ENCODE peak calls at places on chromosomes 3 and 15, in six cellular contexts. P, K, S, Y, N and W are unnamed samples.

GRCh38 chr3:44065741-44066140 is 175.9 kb upstream of the TOPAZ1 start:
- DNase-seq in P (no peak), K (no peak), S (no peak), Y (no peak), N (no peak), W (no peak)

GRCh38 chr15:64865998-64866520 is 24.3 kb downstream of the PLEKHO2 start:
- DNase-seq in P (no peak), K (no peak), S (no peak), Y (no peak), N (peak), W (no peak)

GRCh38 chr15:60390931-60391501 is 6.8 kb downstream of the ANXA2 start:
- DNase-seq in P (no peak), K (peak), S (peak), Y (peak), N (peak), W (no peak)

GRCh38 chr3:123723527-123724168 is 138.8 kb upstream of the HACD2 start:
- DNase-seq in P (no peak), K (peak), S (no peak), Y (peak), N (peak), W (no peak)

GRCh38 chr3:187207624-187208023 is 10.3 kb downstream of the RTP1 start:
- DNase-seq in P (no peak), K (no peak), S (no peak), Y (no peak), N (no peak), W (no peak)

GRCh38 chr3:106249159-106249558 is 380.3 kb upstream of the CBLB start:
- DNase-seq in P (no peak), K (no peak), S (no peak), Y (no peak), N (peak), W (no peak)

GRCh38 chr3:120469440-120470415 is 18.9 kb upstream of the FSTL1 start:
- DNase-seq in P (no peak), K (peak), S (no peak), Y (no peak), N (peak), W (no peak)

GRCh38 chr15:62306851-62307504 is 141.9 kb upstream of the C2CD4B start:
- DNase-seq in P (peak), K (peak), S (peak), Y (peak), N (peak), W (no peak)

GRCh38 chr15:67096536-67097294 is 31.3 kb downstream of the SMAD3 start:
- DNase-seq in P (no peak), K (no peak), S (no peak), Y (no peak), N (no peak), W (no peak)

GRCh38 chr3:153927107-153927506 is 194.1 kb upstream of the ARHGEF26 start:
- DNase-seq in P (no peak), K (peak), S (no peak), Y (no peak), N (peak), W (no peak)

GRCh38 chr3:48155122-48155521 is 33.1 kb downstream of the CDC25A start:
- DNase-seq in P (no peak), K (peak), S (no peak), Y (no peak), N (peak), W (no peak)

GRCh38 chr3:1091276-1091675 is 1.5 kb upstream of the CNTN6 start:
- DNase-seq in P (no peak), K (no peak), S (no peak), Y (no peak), N (no peak), W (no peak)

GRCh38 chr3:148962513-148962912 is 28.8 kb upstream of the GYG1 start:
- DNase-seq in P (no peak), K (peak), S (no peak), Y (no peak), N (peak), W (no peak)

GRCh38 chr3:160225181-160226025 is at the start of gene C3orf80:
- DNase-seq in P (peak), K (peak), S (peak), Y (peak), N (peak), W (peak)

GRCh38 chr3:160226740-160227048 is 1.5 kb downstream of the C3orf80 start:
- DNase-seq in P (no peak), K (no peak), S (no peak), Y (no peak), N (no peak), W (no peak)

GRCh38 chr3:160226026-160226739 is 961 bp downstream of the C3orf80 start:
- DNase-seq in P (no peak), K (no peak), S (peak), Y (no peak), N (no peak), W (no peak)

GRCh38 chr3:160224256-160224655 is 966 bp upstream of the C3orf80 start:
- DNase-seq in P (no peak), K (no peak), S (no peak), Y (no peak), N (no peak), W (no peak)

GRCh38 chr3:160224811-160225180 is 426 bp upstream of the C3orf80 start:
- DNase-seq in P (no peak), K (no peak), S (no peak), Y (no peak), N (no peak), W (no peak)
- H3K4me3 ChIP-seq in P (peak), K (peak), S (no peak), Y (peak), N (peak), W (peak)

DNA sequence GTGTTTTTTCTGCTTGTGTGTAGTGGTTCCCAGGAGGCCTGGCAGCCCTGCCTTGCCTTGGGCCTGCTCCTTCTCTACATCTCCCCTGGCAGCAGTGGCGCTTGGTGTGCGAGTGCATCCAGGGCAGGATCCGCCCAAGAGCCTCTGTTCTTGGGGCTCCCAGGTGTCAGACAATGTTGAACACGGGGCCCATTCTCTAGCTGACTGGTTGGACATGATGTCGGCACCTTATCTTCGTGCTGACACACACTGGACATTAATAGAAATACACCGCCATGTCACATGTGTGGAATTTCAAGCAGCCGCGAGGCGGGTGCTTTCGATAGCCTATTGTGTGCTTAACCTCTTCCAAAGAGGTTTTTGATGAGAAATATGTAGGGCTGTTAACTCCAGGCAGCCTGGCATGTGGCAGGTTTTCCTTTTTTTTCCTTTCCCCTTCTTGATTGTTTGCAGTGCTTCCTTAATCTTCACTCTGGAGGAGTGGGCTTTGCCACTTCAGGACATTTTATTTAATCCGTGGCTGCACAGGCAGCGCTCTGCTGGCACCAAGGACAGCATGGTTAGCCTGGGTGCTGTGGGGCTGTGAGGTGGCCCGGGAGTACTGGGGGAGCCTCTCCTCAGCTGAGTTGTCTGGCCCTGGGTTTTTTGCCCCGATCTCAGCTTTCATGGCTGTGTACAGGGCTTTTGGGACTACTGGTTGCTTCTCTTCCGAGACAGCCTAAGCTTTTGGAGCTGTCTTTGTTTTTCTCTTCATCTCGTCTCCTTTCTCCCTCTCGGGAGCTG is 42.5 kb downstream of the CHCHD6 start:
- DNase-seq in P (peak), K (peak), S (no peak), Y (no peak), N (peak), W (no peak)
- TF ChIP-seq CTCF in P (peak), K (peak), S (no peak), Y (no peak), N (peak), W (no peak)

DNA sequence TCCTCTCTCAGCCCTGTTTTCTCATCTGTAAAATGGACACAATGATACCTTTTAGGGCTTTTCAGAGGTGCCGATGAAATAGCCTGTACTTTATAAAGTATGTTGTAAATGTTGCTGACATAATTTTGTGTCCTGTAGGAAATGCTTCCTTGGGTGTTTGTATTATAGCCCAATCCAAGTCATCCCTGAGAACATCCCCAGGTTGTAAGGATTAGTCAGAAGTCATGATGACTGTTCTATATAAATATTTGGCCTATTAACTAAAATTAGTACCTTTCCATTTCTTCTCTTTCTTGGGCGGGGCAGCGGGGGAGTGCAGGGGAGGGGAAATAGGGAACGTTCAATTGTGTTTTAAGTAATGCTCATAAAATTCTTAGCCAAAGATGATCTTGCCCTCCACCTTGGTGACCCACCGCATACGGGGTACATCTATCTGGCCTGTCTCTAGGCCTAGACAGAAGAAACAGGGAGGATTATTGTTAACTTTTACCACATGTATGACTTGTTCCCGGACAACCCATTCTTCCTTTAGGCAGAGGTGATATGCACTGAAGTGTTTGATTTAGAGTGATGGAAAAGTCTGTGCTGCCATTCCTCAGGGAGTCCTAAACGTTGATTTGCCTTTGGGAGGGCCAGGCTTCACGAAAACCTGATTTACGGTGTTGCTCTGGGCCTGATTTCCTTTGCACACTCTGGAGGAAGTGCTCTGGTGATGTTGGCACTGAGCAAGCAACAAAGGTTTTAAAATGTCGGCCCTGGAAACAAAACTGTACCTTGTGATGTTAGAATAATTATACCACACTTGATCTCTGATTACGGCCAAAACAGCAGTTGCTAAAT is 120.5 kb downstream of the VGLL4 start:
- DNase-seq in P (no peak), K (no peak), S (no peak), Y (peak), N (no peak), W (no peak)
- H3K4me3 ChIP-seq in P (no peak), K (no peak), S (no peak), Y (peak), N (no peak), W (no peak)

DNA sequence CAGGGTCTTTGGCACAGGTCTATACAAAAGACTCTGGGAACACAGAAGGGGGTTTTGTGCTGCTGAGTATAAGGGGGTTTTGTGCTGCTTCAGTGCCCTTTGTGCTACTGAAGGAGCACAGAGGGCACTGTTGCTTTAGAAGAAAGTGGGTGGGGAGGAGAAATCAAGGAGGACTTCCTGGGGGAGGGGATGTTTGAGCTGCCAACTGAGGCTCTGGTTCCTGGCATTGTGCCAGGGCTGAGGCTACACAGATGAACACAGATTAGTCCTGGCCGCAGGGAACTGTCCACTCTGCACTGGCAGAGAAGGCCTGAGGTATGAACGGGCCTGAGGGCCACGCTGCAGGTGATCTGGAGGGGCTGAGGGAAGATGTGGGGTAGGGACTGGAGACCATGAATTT is 32.2 kb upstream of the SEC13 start:
- DNase-seq in P (no peak), K (no peak), S (no peak), Y (no peak), N (no peak), W (no peak)
- TF ChIP-seq CTCF in P (no peak), K (no peak), S (no peak), Y (no peak), N (no peak), W (no peak)

DNA sequence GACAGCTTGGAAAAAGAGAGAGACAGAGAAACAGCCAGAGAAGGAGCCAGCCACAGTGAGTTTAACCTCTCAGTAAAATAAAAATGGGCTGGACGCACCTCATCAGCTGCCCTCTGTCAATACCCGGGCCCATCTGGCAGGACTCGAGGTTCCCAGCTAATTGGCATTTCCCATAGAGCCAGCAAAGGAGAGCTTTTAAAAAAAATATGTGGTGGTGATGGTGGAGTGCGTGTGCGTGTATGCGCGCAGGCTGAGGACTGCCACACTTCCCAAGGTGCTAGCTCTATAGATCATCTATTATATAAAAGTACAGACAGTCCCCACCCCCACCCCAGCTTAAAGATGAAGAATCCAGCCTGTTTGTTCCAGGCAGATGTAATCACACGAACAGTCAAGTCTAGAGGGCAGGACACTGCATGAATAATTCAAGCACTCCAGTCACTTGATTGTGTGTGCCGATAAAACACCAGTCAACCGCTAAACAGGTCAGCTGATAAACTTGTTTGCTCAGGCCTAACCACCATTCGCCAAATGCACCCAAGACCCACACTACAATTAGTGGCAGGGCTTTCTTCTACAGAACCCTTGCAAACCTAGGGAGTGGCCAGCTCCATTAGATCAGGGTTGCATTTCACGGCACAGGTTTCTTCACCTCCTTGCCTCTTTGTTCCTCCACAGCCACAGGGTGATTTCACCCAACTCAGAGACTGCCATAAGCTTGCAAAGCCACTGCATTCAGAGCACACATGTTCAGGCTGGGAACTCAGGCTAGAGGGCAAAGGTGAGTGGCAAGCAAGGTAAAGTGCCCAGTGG is 5.9 kb downstream of the TLE3 start:
- DNase-seq in P (no peak), K (no peak), S (peak), Y (no peak), N (peak), W (peak)
- H3K4me3 ChIP-seq in P (no peak), K (no peak), S (no peak), Y (no peak), N (peak), W (no peak)

DNA sequence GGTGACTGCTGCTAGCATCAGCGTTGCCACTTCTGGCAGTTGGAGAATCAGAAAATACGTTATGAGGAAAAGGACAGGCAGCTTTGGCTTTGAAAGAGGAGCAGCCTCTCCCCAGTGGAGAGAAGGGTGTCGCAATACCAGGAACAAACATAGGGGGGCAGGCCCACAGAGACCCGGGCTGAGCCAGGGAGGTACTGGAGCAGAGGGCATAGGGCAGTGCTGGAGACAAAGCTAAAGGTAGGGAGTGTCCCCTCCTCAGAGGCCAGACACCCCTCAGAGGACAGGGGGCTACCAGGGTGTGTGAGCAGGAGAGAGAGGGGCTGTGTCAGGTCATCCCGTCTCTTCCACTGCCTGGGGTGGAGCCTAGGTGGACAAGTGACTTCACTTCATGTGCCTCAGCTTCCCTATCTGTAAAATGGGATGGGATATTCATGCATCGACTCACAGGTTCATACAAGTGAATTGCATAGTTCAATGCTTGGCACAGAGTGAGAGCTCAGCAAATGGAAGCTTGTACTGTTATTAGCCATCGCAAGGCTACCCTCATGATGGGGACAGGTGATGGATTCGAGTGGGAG is 49.7 kb upstream of the LIMD1 start:
- DNase-seq in P (no peak), K (no peak), S (no peak), Y (no peak), N (no peak), W (no peak)
- TF ChIP-seq CTCF in P (no peak), K (peak), S (no peak), Y (no peak), N (peak), W (no peak)

GRCh38 chr3:108327168-108327567 is 30.8 kb downstream of the HHLA2 start:
- DNase-seq in P (no peak), K (no peak), S (no peak), Y (no peak), N (no peak), W (no peak)
- H3K4me3 ChIP-seq in P (no peak), K (no peak), S (no peak), Y (no peak), N (no peak), W (no peak)

DNA sequence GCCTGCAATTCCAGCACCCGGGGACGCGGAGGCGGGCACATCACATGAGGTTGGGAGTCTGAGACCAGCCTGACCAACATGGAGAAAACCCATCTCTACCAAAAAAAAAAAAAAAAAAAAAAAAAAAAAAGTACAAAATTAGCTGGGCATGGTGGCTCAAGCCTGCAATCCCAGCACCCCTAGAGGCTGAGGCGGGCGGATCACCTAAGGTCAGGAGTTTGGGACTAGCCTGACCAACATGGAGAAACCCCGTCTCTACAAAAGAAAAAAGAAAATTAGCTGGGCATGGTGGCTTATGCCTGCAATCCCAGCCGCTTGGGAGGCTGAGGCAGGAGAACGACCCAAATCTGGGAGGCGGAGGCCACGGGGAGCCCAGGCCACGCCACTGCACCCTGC is 7.5 kb upstream of the FAN1 start:
- DNase-seq in P (no peak), K (no peak), S (no peak), Y (no peak), N (no peak), W (no peak)
- TF ChIP-seq CTCF in P (no peak), K (no peak), S (no peak), Y (no peak), N (no peak), W (no peak)

DNA sequence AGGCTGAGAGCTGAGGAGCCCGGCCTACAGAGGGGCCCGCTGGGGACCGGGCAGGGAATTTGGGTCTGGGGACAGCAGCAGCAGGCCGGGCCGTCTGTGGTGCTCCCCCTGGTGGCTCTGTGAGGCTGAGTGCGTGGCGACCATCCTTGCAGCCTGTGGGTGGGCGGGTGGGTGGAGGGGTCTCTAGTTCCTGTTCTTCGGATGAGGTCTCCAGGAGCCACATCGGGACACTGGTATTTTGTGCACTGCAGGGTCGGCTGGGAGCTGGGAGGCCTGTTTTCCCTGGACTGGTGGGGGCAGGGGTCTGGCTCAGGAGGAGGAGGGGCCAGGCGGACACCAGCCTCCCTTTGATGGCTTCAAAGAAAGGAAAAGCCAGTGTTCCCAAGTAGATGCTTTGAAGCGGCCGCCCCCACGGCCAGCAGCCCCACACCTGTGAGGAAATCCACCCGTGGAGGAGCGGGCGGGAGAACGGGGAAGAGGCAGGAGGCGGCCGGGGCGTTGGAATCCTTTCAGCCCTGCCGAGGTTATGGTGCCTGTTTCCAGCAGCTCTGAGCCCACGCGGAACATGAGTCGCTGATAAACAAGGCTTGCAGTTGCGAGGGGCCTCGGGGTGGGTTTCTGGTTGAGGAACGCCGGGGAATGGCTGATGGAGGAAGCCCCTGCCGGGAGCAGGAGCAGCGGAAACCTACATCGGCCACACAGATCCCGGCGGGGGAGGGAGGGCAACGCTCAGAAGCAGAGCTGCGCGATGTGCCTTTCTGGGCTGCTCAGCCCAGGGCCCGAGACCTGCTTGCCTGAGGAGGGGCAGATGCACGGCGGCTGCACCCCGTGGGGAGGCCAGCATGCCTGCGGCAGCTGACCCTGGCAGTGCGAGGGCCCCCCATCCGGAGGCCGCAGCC is 154.3 kb downstream of the NSMCE3 start:
- DNase-seq in P (no peak), K (no peak), S (no peak), Y (no peak), N (peak), W (peak)
- H3K4me3 ChIP-seq in P (peak), K (no peak), S (no peak), Y (peak), N (peak), W (peak)